ENCODE peak calls at places on chromosomes 4 and X, in seven cellular contexts. W is NCI-H2081; H is activated CD4-positive, alpha-beta T cell treated with anti-CD3 and anti-CD28 coated beads, Interleukin-2, amount 50 U/mL, for 4 hours; Q is lung; L is NCI-H1436; I is BJ; A is stimulated activated CD4-positive, alpha-beta T cell treated with anti-CD3 and anti-CD28 coated beads, Interleukin-4, amount 100 ng/mL, for 1 hour. G is an unnamed sample.

GRCh38 chrX:39705299-39705698 is 392.5 kb downstream of the BCOR start:
- DNase-seq in Q (peak), I (peak), H (no peak), W (no peak), A (no peak), L (no peak), G (no peak)

GRCh38 chrX:57595381-57595811 is 3.6 kb downstream of the ZXDB start:
- DNase-seq in A (no peak), L (no peak), Q (no peak), W (no peak), H (no peak), I (peak), G (no peak)

GRCh38 chrX:72084114-72084513 is 47.6 kb downstream of the RTL5 start:
- DNase-seq in H (no peak), Q (no peak), I (no peak), L (no peak), W (no peak), A (no peak), G (peak)

GRCh38 chr4:4673070-4673469 is 131.2 kb upstream of the STX18 start:
- DNase-seq in H (no peak), A (no peak), W (no peak), L (no peak), I (no peak), Q (no peak), G (peak)

GRCh38 chr4:22356996-22357596 is 158.8 kb downstream of the ADGRA3 start:
- DNase-seq in H (no peak), I (no peak), A (no peak), L (peak), Q (no peak), W (peak), G (no peak)

GRCh38 chr4:11632488-11632887 is 203.8 kb upstream of the HS3ST1 start:
- DNase-seq in H (no peak), W (no peak), I (no peak), Q (no peak), A (no peak), L (no peak), G (no peak)

GRCh38 chr4:143357161-143357845 is 20.6 kb downstream of the GAB1 start:
- DNase-seq in L (no peak), I (no peak), Q (no peak), H (no peak), A (no peak), W (no peak), G (no peak)

GRCh38 chr4:10180927-10181744 is 64.5 kb upstream of the WDR1 start:
- DNase-seq in W (no peak), L (no peak), H (no peak), A (no peak), Q (no peak), I (no peak), G (no peak)